ENCODE peak calls at places on chromosome 16, in ten cellular contexts. Z is tibial nerve; S is mammary epithelial cell; M is lung; J is CD4-positive, alpha-beta memory T cell; W is fibroblast of lung; Y is astrocyte; N is psoas muscle; A is neural progenitor cell; D is heart right ventricle. G is an unnamed sample.
A peak's percentile ranks its signal among the peaks of the same experiment; 100 is the strongest.

GRCh38 chr16:50718761-50719400 is 23.0 kb upstream of the CYLD start:
- DNase-seq in Y (no peak), S (peak; percentile 52), Z (no peak), W (no peak), N (no peak), A (no peak), D (no peak), J (no peak), M (no peak), G (no peak)

GRCh38 chr16:2769675-2770056 is 7.4 kb downstream of the ELOB start:
- DNase-seq in Z (peak; percentile 71), A (no peak), J (no peak), N (peak; percentile 59), M (peak; percentile 44), S (peak; percentile 74), Y (no peak), D (no peak), W (no peak), G (no peak)

GRCh38 chr16:47144559-47144877 is 773 bp upstream of the NETO2 start:
- DNase-seq in N (no peak), W (no peak), D (no peak), S (no peak), J (no peak), M (no peak), Z (no peak), A (no peak), Y (no peak), G (no peak)

GRCh38 chr16:4371481-4372314 is at the start of gene VASN:
- DNase-seq in Z (peak; percentile 77), A (peak; percentile 90), D (peak; percentile 86), S (peak; percentile 44), M (peak; percentile 72), J (peak; percentile 78), N (peak; percentile 89), Y (peak; percentile 47), W (peak; percentile 69), G (no peak)

GRCh38 chr16:30983289-30983889 is 1.6 kb upstream of the HSD3B7 start:
- DNase-seq in J (no peak), Y (no peak), W (no peak), A (no peak), Z (no peak), N (no peak), M (no peak), S (no peak), D (no peak), G (no peak)

GRCh38 chr16:54284931-54285413 is 1.6 kb downstream of the IRX3 start:
- DNase-seq in W (peak; percentile 14), Y (no peak), S (peak; percentile 54), N (no peak), A (peak; percentile 46), Z (no peak), J (no peak), D (no peak), M (no peak), G (no peak)

GRCh38 chr16:3112058-3112880 is at the start of gene ZNF205:
- DNase-seq in Z (peak; percentile 67), S (peak; percentile 71), N (peak; percentile 77), W (peak; percentile 74), A (peak; percentile 85), M (peak; percentile 76), Y (peak; percentile 57), D (peak; percentile 80), J (no peak), G (peak; percentile 86)

GRCh38 chr16:3193221-3194212 is 5.5 kb downstream of the OR1F1 start:
- DNase-seq in W (no peak), J (no peak), D (no peak), M (no peak), A (no peak), Z (no peak), N (no peak), S (peak; percentile 41), Y (no peak), G (no peak)

GRCh38 chr16:65244811-65245210 is 122.9 kb upstream of the CDH11 start:
- DNase-seq in S (no peak), W (peak; percentile 57), N (no peak), D (no peak), Y (peak; percentile 42), M (no peak), J (no peak), A (no peak), Z (no peak), G (no peak)

GRCh38 chr16:82282662-82283061 is 112.6 kb upstream of the MPHOSPH6 start:
- DNase-seq in Z (no peak), W (no peak), S (no peak), Y (no peak), N (no peak), J (no peak), A (no peak), D (no peak), M (no peak), G (no peak)
- H3K27ac ChIP-seq in Z (no peak overlapping the region), W (no peak overlapping the region), S (no peak overlapping the region), Y (no peak overlapping the region), N (no peak overlapping the region), J (no peak overlapping the region), A (no peak overlapping the region), D (no peak overlapping the region), M (no peak overlapping the region), G (no peak overlapping the region)

DNA sequence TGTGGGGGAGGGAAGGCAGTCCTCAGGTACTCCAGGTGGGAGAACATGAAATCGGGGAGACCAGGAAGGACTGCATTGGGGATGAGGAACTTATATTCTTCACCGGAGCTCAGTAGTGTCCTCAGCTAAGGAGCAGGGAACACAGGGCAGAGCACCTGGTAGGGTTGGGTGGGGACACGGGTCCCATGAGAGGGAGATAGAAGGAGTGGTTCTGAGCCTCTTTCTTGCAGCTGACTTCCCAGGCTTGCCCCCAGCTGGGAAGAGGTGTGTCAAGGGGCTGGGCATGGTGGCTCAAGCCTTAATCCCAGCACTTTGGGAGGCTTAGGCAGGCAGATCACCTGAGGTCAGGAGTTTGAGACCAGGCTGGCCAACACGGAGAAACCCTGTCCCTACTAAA is 2.1 kb downstream of the FHOD1 start:
- DNase-seq in M (no peak), N (peak; percentile 67), D (no peak), Z (no peak), J (no peak), S (no peak), Y (no peak), W (no peak), A (no peak), G (no peak)
- H3K4me3 ChIP-seq in M (no peak overlapping the region), N (peak overlapping the region; percentile 94), D (peak overlapping the region; percentile 78), Z (peak overlapping the region; percentile 67), J (no peak overlapping the region), S (no peak overlapping the region), Y (peak overlapping the region; percentile 74), W (peak overlapping the region; percentile 90), A (no peak overlapping the region), G (no peak overlapping the region)

GRCh38 chr16:85203462-85203813 is 91.2 kb upstream of the CIBAR2 start:
- DNase-seq in N (no peak), A (no peak), S (no peak), Y (no peak), M (no peak), W (peak; percentile 63), J (no peak), Z (no peak), D (no peak), G (no peak)

GRCh38 chr16:85202631-85203461 is 90.6 kb upstream of the CIBAR2 start:
- DNase-seq in D (peak; percentile 89), N (peak; percentile 92), Z (peak; percentile 30), Y (peak; percentile 91), J (no peak), M (peak; percentile 56), A (peak; percentile 83), S (no peak), W (peak; percentile 94), G (peak; percentile 80)

GRCh38 chr16:85201566-85201965 is 89.3 kb upstream of the CIBAR2 start:
- DNase-seq in Z (no peak), M (no peak), A (peak; percentile 39), W (peak; percentile 66), Y (peak; percentile 51), D (no peak), S (no peak), N (no peak), J (no peak), G (no peak)

GRCh38 chr16:85200471-85201278 is 88.4 kb upstream of the CIBAR2 start:
- DNase-seq in D (no peak), S (peak; percentile 58), W (no peak), M (no peak), Y (no peak), Z (no peak), J (no peak), A (no peak), N (no peak), G (no peak)

DNA sequence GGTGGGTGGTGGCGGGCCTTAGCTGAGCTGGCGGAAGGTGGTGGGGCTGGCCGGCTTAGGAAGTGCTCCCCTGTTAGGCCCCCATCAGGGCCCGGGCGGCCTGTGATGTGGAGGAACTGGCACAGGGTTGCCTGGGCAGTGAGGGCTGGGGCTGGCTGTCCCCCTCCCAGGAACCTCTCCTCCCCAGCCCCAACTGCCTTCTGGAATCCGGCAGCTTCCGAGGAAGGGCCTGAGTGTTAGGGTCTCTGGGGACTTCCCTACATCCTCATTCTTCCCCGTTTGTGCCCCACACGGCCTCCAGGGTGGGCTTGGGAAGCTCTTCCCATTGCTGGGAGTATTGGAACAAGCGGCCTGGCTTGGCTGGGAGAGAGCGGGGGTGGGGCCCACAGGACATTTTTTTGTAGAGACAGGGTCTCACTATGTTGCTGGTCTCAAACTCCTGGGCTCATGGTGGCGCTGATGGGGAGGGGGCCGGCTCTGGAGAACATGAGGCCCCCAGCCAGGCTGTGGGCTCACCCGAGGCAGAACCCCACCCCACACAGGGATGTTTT is 89.9 kb upstream of the CIBAR2 start:
- DNase-seq in J (no peak), N (no peak), D (no peak), S (no peak), W (no peak), Y (no peak), A (peak; percentile 47), Z (no peak), M (no peak), G (no peak)
- H3K4me1 ChIP-seq in J (no peaks in the 10 kb centered on the region), N (peaks cover 67% of the 10 kb centered on the region), D (peaks cover 68% of the 10 kb centered on the region), S (peaks cover 6% of the 10 kb centered on the region), W (peaks cover 35% of the 10 kb centered on the region), Y (peaks cover 55% of the 10 kb centered on the region), A (peaks cover 40% of the 10 kb centered on the region), Z (peaks cover 34% of the 10 kb centered on the region), M (peaks cover 17% of the 10 kb centered on the region), G (peaks cover 28% of the 10 kb centered on the region)

GRCh38 chr16:56943761-56944375 is 11.9 kb downstream of the HERPUD1 start:
- DNase-seq in W (no peak), A (no peak), N (no peak), M (no peak), J (no peak), Y (no peak), Z (no peak), D (no peak), S (no peak), G (no peak)

GRCh38 chr16:56944954-56945839 is 13.3 kb downstream of the HERPUD1 start:
- DNase-seq in J (no peak), N (no peak), S (peak; percentile 49), Y (no peak), M (no peak), Z (no peak), D (no peak), W (peak; percentile 36), A (no peak), G (peak; percentile 85)

GRCh38 chr16:56947604-56947995 is 14.2 kb upstream of the CETP start:
- DNase-seq in D (no peak), W (no peak), M (no peak), Y (no peak), S (no peak), J (no peak), Z (no peak), A (no peak), N (no peak), G (no peak)

GRCh38 chr16:56946767-56947603 is 14.8 kb upstream of the CETP start:
- DNase-seq in W (no peak), Y (no peak), D (no peak), S (no peak), N (no peak), A (no peak), J (no peak), Z (no peak), M (no peak), G (no peak)

GRCh38 chr16:56945847-56946527 is 14.0 kb downstream of the HERPUD1 start:
- DNase-seq in Y (no peak), N (no peak), D (no peak), W (no peak), Z (no peak), J (no peak), M (no peak), S (no peak), A (no peak), G (no peak)
- H3K27ac ChIP-seq in Y (no peak overlapping the region), N (no peak overlapping the region), D (no peak overlapping the region), W (no peak overlapping the region), Z (no peak overlapping the region), J (no peak overlapping the region), M (no peak overlapping the region), S (no peak overlapping the region), A (no peak overlapping the region), G (no peak overlapping the region)

G was measured in SJCRH30.